ENCODE peak calls at places on chromosomes 1 and 21, in ten cellular contexts. A, J, R, H, T, O, V, K, Y and Q are unnamed samples.

GRCh38 chr1:2601721-2602303 is 15.2 kb downstream of the PRXL2B start:
- DNase-seq in K (no peak), V (no peak), H (no peak), O (no peak), J (no peak), Y (no peak), T (no peak), A (no peak), R (no peak), Q (no peak)

GRCh38 chr1:66732407-66733166 is 19.7 kb upstream of the DYNLT5 start:
- DNase-seq in O (no peak), V (no peak), R (no peak), T (no peak), Y (peak), J (no peak), K (no peak), A (no peak), H (no peak), Q (no peak)

GRCh38 chr1:94554611-94555010 is 13.1 kb upstream of the F3 start:
- DNase-seq in K (no peak), O (no peak), A (no peak), T (no peak), Y (no peak), R (no peak), V (no peak), H (no peak), J (no peak), Q (no peak)

GRCh38 chr1:163337631-163338030 is 15.9 kb downstream of the NUF2 start:
- DNase-seq in A (no peak), Y (peak), K (no peak), V (no peak), J (no peak), R (no peak), H (no peak), T (no peak), O (no peak), Q (no peak)

GRCh38 chr1:6275826-6276764 is 15.2 kb upstream of the GPR153 start:
- DNase-seq in T (no peak), O (no peak), J (peak), A (peak), R (peak), V (no peak), Y (peak), K (no peak), H (no peak), Q (no peak)

GRCh38 chr1:171218661-171219060 is 29.6 kb upstream of the FMO1 start:
- DNase-seq in J (no peak), Y (no peak), A (no peak), H (no peak), V (no peak), R (no peak), T (no peak), K (no peak), O (no peak), Q (no peak)

GRCh38 chr1:116256875-116257823 is 115.9 kb upstream of the ATP1A1 start:
- DNase-seq in T (no peak), O (no peak), J (no peak), A (no peak), R (peak), H (no peak), K (no peak), V (no peak), Y (no peak), Q (no peak)

GRCh38 chr1:225866061-225866844 is 15.9 kb downstream of the TMEM63A start:
- DNase-seq in A (no peak), R (no peak), O (peak), Y (peak), V (peak), K (peak), T (peak), J (no peak), H (no peak), Q (peak)

GRCh38 chr1:33093004-33093403 is 12.1 kb downstream of the AZIN2 start:
- DNase-seq in J (no peak), R (no peak), A (no peak), T (no peak), O (no peak), V (no peak), H (no peak), Y (no peak), K (no peak), Q (no peak)

GRCh38 chr1:47849611-47850261 is 147.4 kb downstream of the TRABD2B start:
- DNase-seq in R (no peak), V (no peak), J (no peak), T (no peak), H (no peak), Y (no peak), O (no peak), K (no peak), A (no peak), Q (no peak)

GRCh38 chr1:63626222-63626621 is 33.0 kb downstream of the PGM1 start:
- DNase-seq in A (no peak), H (no peak), O (no peak), T (no peak), J (no peak), V (no peak), Y (no peak), R (no peak), K (no peak), Q (no peak)

GRCh38 chr1:93995837-93996526 is 86.8 kb upstream of the GCLM start:
- DNase-seq in R (no peak), A (no peak), H (no peak), O (no peak), V (no peak), T (no peak), J (no peak), K (no peak), Y (no peak), Q (peak)

GRCh38 chr1:229480500-229480899 is 27.6 kb downstream of the NUP133 start:
- DNase-seq in A (no peak), R (no peak), J (no peak), T (peak), Y (no peak), V (no peak), K (no peak), O (no peak), H (no peak), Q (peak)

GRCh38 chr1:93738075-93738622 is 56.5 kb upstream of the BCAR3 start:
- DNase-seq in H (no peak), K (no peak), J (no peak), V (no peak), O (no peak), Y (peak), T (no peak), A (no peak), R (no peak), Q (no peak)

GRCh38 chr1:155324717-155325595 is 4.3 kb downstream of the RUSC1 start:
- DNase-seq in V (no peak), R (peak), O (no peak), T (no peak), Y (peak), K (peak), A (peak), H (peak), J (peak), Q (no peak)

GRCh38 chr1:36729289-36729688 is 246.6 kb upstream of the CSF3R start:
- DNase-seq in T (no peak), A (no peak), V (no peak), J (no peak), K (no peak), O (no peak), H (no peak), Y (no peak), R (no peak), Q (no peak)

GRCh38 chr1:244424649-244425334 is 26.9 kb downstream of the ADSS2 start:
- DNase-seq in R (no peak), V (no peak), O (no peak), J (no peak), Y (no peak), H (no peak), K (no peak), T (no peak), A (no peak), Q (no peak)

GRCh38 chr1:115400891-115401290 is 62.8 kb upstream of the NGF start:
- DNase-seq in K (no peak), R (no peak), A (no peak), Y (no peak), H (no peak), J (no peak), T (no peak), V (no peak), O (no peak), Q (peak)

GRCh38 chr1:226100436-226101347 is 38.2 kb downstream of the H3-3A start:
- DNase-seq in V (peak), J (peak), R (peak), A (peak), H (no peak), O (no peak), K (peak), T (peak), Y (peak), Q (no peak)

GRCh38 chr1:32650157-32650751 is at the start of gene ZBTB8OS:
- DNase-seq in H (peak), J (peak), T (peak), K (peak), Y (peak), R (peak), A (peak), O (peak), V (peak), Q (peak)

GRCh38 chr21:45136927-45137611 is 62.7 kb downstream of the ADARB1 start:
- DNase-seq in K (peak), H (peak), R (peak), O (peak), A (peak), T (peak), Y (peak), J (peak), V (peak), Q (peak)

GRCh38 chr1:7808253-7808844 is 24.3 kb downstream of the PER3 start:
- DNase-seq in H (no peak), T (no peak), A (no peak), O (no peak), V (no peak), J (no peak), R (no peak), K (no peak), Y (peak), Q (peak)

GRCh38 chr1:64540265-64540791 is 70.4 kb downstream of the CACHD1 start:
- DNase-seq in T (no peak), J (peak), V (peak), Y (no peak), A (no peak), H (peak), O (no peak), K (no peak), R (no peak), Q (peak)

GRCh38 chr1:205284420-205285144 is 37.0 kb downstream of the NUAK2 start:
- DNase-seq in O (peak), A (peak), Y (peak), T (peak), H (no peak), R (peak), K (peak), J (peak), V (peak), Q (peak)

GRCh38 chr1:93579891-93580290 is 101.7 kb downstream of the BCAR3 start:
- DNase-seq in R (peak), H (no peak), A (peak), K (no peak), J (no peak), T (no peak), V (no peak), Y (peak), O (no peak), Q (no peak)